ENCODE peak calls at places on chromosomes 6 and 20, in eight cellular contexts. L, Z, C, T, V, X, Q and P are unnamed samples.

GRCh38 chr6:166597711-166598440 is 11.4 kb upstream of the RAMACL start:
- DNase-seq in L (no peak), Z (no peak), C (peak; percentile 56), T (no peak), V (no peak), X (no peak), Q (no peak), P (no peak)

GRCh38 chr20:53626584-53626983 is 32.9 kb upstream of the ZNF217 start:
- DNase-seq in L (no peak), Z (no peak), C (no peak), T (no peak), V (no peak), X (no peak), Q (no peak), P (no peak)

GRCh38 chr20:47989957-47990356 is 204.7 kb upstream of the SULF2 start:
- DNase-seq in L (no peak), Z (no peak), C (peak; percentile 75), T (no peak), V (no peak), X (no peak), Q (no peak), P (no peak)

GRCh38 chr6:46772038-46772437 is 21.2 kb upstream of the MEP1A start:
- DNase-seq in L (no peak), Z (no peak), C (no peak), T (no peak), V (no peak), X (no peak), Q (no peak), P (no peak)

GRCh38 chr20:4022386-4023350 is 7.3 kb upstream of the RNF24 start:
- DNase-seq in L (no peak), Z (no peak), C (no peak), T (no peak), V (no peak), X (no peak), Q (no peak), P (no peak)

GRCh38 chr20:57649617-57650015 is 29.4 kb upstream of the ZBP1 start:
- DNase-seq in L (no peak), Z (no peak), C (peak; percentile 74), T (no peak), V (no peak), X (no peak), Q (no peak), P (no peak)

GRCh38 chr20:36405255-36405654 is 99.1 kb downstream of the DLGAP4 start:
- DNase-seq in L (no peak), Z (no peak), C (no peak), T (no peak), V (no peak), X (no peak), Q (peak; percentile 13), P (no peak)

GRCh38 chr6:13660273-13660672 is 45.1 kb downstream of the NOL7 start:
- DNase-seq in L (no peak), Z (no peak), C (no peak), T (no peak), V (no peak), X (no peak), Q (no peak), P (no peak)

GRCh38 chr20:57329608-57330221 is at the start of gene SPO11:
- DNase-seq in L (no peak), Z (no peak), C (no peak), T (no peak), V (no peak), X (no peak), Q (no peak), P (no peak)

GRCh38 chr6:143901885-143902708 is 37.8 kb downstream of the ZC2HC1B start:
- DNase-seq in L (no peak), Z (no peak), C (no peak), T (peak; percentile 73), V (no peak), X (peak; percentile 84), Q (peak; percentile 49), P (peak; percentile 72)

GRCh38 chr6:57262491-57262890 is 40.4 kb upstream of the RAB23 start:
- DNase-seq in L (no peak), Z (no peak), C (peak; percentile 92), T (peak; percentile 75), V (peak; percentile 46), X (peak; percentile 94), Q (no peak), P (peak; percentile 42)

GRCh38 chr6:149864578-149865535 is 698 bp upstream of the LRP11 start:
- DNase-seq in L (peak; percentile 52), Z (no peak), C (no peak), T (peak; percentile 51), V (no peak), X (peak; percentile 85), Q (peak; percentile 77), P (peak; percentile 62)

GRCh38 chr20:9100721-9101120 is 31.8 kb downstream of the PLCB4 start:
- DNase-seq in L (no peak), Z (no peak), C (no peak), T (no peak), V (no peak), X (no peak), Q (no peak), P (no peak)

GRCh38 chr20:35617397-35618031 is 1.9 kb downstream of the SPAG4 start:
- DNase-seq in L (peak; percentile 85), Z (no peak), C (peak; percentile 91), T (peak; percentile 63), V (peak; percentile 67), X (peak; percentile 84), Q (peak; percentile 53), P (peak; percentile 51)

GRCh38 chr20:23350855-23351838 is 556 bp downstream of the NXT1 start:
- DNase-seq in L (peak; percentile 44), Z (peak; percentile 47), C (peak; percentile 90), T (peak; percentile 52), V (peak; percentile 59), X (peak; percentile 79), Q (peak; percentile 45), P (peak; percentile 71)

GRCh38 chr6:106379951-106380350 is 19.4 kb downstream of the CRYBG1 start:
- DNase-seq in L (no peak), Z (no peak), C (no peak), T (no peak), V (no peak), X (no peak), Q (no peak), P (no peak)

GRCh38 chr6:120122401-120122800 is 772.8 kb upstream of the MAN1A1 start:
- DNase-seq in L (no peak), Z (no peak), C (no peak), T (no peak), V (no peak), X (no peak), Q (no peak), P (no peak)

GRCh38 chr6:90375681-90376439 is 79.2 kb upstream of the BACH2 start:
- DNase-seq in L (no peak), Z (no peak), C (no peak), T (no peak), V (no peak), X (no peak), Q (peak; percentile 87), P (peak; percentile 77)

DNA sequence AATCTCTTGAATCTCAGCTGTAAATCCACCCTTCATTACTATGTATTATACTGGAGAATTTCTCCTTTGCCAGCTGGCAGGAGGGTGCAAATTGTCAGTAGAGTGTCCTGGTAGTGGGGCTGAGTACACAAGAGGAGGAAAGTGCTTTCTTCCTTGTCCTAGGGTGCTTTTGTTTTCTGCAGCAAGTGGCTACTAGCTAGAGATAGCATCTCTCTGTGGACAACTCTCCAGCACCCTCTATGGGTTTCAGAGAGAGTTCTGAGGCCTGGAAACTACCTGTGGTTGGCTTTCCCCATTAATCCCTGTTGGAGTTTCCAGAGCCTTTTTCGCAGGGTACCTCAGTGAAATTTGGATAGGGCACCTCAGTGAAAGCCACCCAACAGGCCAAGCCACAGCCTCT is 422.5 kb upstream of the RGS17 start:
- DNase-seq in L (no peak), Z (peak; percentile 7), C (no peak), T (no peak), V (no peak), X (no peak), Q (no peak), P (peak; percentile 56)
- TF ChIP-seq CTCF in L (no peak), Z (peak; percentile 50), C (no peak), T (no peak), V (peak; percentile 35), X (no peak), Q (no peak), P (no peak)

DNA sequence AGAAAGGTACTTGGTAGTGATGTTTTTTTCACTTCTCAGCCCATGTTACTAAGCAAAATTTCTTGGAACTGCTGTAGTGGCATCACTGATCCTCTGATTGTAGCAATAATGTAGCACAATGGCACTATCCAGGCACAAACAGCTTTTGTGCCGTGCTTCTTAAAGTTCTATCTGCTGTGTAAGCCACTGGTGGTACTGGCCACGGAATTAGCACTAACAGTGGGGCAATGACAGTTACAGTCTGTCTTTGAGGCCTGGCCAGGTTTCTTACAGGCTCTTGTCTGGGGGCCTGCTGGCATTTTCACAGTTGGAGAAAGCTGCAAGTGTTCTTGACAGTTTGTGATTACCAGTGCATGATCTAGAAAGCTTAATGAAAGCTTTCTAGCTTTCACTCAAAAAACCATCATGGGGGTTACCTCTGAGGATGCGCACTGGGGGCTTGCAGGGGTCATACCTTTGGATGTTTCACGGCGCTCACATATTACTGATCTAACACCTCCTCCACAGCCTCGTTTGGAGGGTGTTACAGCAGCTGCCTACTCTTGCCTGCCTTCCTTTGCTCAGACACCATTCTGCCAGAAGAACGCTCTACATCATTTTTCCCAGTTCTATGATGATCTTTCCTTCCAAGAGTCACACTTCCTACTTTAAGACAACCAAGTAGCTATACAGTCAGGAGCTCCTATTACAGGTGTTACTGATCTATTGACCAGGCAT is 58.4 kb upstream of the ARMH2 start:
- DNase-seq in L (no peak), Z (no peak), C (no peak), T (no peak), V (no peak), X (no peak), Q (no peak), P (peak; percentile 67)
- H3K4me3 ChIP-seq in L (no peak overlapping the region), Z (no peak overlapping the region), C (no peak overlapping the region), T (no peak overlapping the region), V (no peak overlapping the region), X (no peak overlapping the region), Q (no peak overlapping the region), P (no peak overlapping the region)

DNA sequence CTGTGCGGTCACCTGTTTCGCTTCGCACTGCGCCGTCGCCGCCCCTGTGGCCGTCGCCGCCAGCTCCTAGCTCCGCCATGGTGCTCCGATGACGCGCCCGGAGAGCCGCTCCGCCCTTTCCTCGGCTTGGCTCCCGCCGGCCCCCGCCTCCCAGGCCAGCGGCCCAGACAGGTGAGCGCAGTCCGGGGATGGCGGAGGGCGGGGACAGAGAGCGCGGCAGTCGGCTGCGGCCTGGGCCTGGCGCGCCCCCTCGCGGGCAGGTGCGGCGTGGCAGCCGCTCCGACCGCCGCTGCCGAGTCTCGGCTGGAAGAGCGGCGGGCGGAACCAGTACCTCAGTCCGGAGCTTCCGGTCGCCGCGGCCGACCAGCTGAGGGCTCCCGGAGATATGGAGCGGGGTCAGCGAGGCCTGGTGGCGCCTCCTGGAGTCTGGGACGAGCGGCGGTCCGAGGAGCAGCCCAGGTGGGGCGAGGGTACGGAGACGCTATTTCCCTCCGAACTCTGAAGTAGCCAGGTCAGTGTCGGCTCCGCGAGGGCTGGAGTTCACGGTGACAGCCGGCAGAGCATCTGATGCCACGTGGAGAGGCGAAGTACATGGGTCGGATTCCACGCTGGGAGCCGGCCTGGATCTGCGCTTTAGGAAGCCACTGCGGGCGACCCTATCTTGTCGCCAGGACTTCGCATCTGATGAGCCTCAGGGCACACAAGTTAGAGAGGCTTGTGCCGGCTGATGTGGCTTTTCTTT is at the start of gene MAP7:
- DNase-seq in L (peak; percentile 58), Z (peak; percentile 75), C (peak; percentile 92), T (peak; percentile 20), V (peak; percentile 52), X (peak; percentile 70), Q (peak; percentile 18), P (peak; percentile 95)
- TF ChIP-seq POLR2A in L (peak; percentile 44), Z (no peak), C (no peak), T (no peak), V (no peak), X (no peak), Q (no peak), P (peak; percentile 55)

GRCh38 chr6:56246941-56247653 is at the start of gene COL21A1:
- DNase-seq in L (peak; percentile 28), Z (no peak), C (peak; percentile 86), T (peak; percentile 70), V (peak; percentile 45), X (peak; percentile 81), Q (no peak), P (peak; percentile 58)
- TF ChIP-seq CTCF in L (no peak), Z (peak; percentile 19), C (no peak), T (peak; percentile 46), V (peak; percentile 43), X (no peak), Q (peak; percentile 8), P (no peak)